ENCODE peak calls at places on chromosome 7, in eight cellular contexts. One of them, this sample, is unnamed.

GRCh38 chr7:7315851-7316250 is 133.5 kb downstream of the C1GALT1 start:
- DNase-seq in mesothelial cell of epicardium: no peak
- DNase-seq in tibial nerve: no peak
- DNase-seq in astrocyte of the cerebellum: no peak
- DNase-seq in kidney: no peak
- DNase-seq in HCT116: no peak
- DNase-seq in Panc1: no peak
- DNase-seq in astrocyte of the spinal cord: no peak
- DNase-seq in this sample: no peak

GRCh38 chr7:69208848-69209247 is 389.4 kb upstream of the AUTS2 start:
- DNase-seq in kidney: no peak
- DNase-seq in astrocyte of the cerebellum: no peak
- DNase-seq in astrocyte of the spinal cord: no peak
- DNase-seq in mesothelial cell of epicardium: no peak
- DNase-seq in tibial nerve: no peak
- DNase-seq in Panc1: no peak
- DNase-seq in HCT116: no peak
- DNase-seq in this sample: no peak

GRCh38 chr7:154610903-154611302 is 392.0 kb downstream of the PAXIP1 start:
- DNase-seq in astrocyte of the cerebellum: no peak
- DNase-seq in mesothelial cell of epicardium: no peak
- DNase-seq in tibial nerve: no peak
- DNase-seq in astrocyte of the spinal cord: no peak
- DNase-seq in HCT116: no peak
- DNase-seq in Panc1: no peak
- DNase-seq in kidney: no peak
- DNase-seq in this sample: no peak

GRCh38 chr7:155763122-155763521 is 49.1 kb downstream of the SHH start:
- DNase-seq in astrocyte of the spinal cord: peak; percentile 71
- DNase-seq in HCT116: no peak
- DNase-seq in mesothelial cell of epicardium: no peak
- DNase-seq in Panc1: no peak
- DNase-seq in kidney: no peak
- DNase-seq in tibial nerve: no peak
- DNase-seq in astrocyte of the cerebellum: no peak
- DNase-seq in this sample: no peak

GRCh38 chr7:20331231-20331880 is 656 bp downstream of the ITGB8 start:
- DNase-seq in kidney: peak; percentile 81
- DNase-seq in astrocyte of the spinal cord: peak; percentile 62
- DNase-seq in mesothelial cell of epicardium: peak; percentile 48
- DNase-seq in astrocyte of the cerebellum: no peak
- DNase-seq in HCT116: no peak
- DNase-seq in tibial nerve: peak; percentile 17
- DNase-seq in Panc1: no peak
- DNase-seq in this sample: no peak

GRCh38 chr7:33477719-33478480 is 348.5 kb downstream of the BBS9 start:
- DNase-seq in astrocyte of the spinal cord: no peak
- DNase-seq in mesothelial cell of epicardium: no peak
- DNase-seq in astrocyte of the cerebellum: no peak
- DNase-seq in kidney: no peak
- DNase-seq in Panc1: no peak
- DNase-seq in tibial nerve: no peak
- DNase-seq in HCT116: no peak
- DNase-seq in this sample: no peak

GRCh38 chr7:14902589-14902963 is at the start of gene DGKB:
- DNase-seq in HCT116: no peak
- DNase-seq in kidney: no peak
- DNase-seq in Panc1: no peak
- DNase-seq in astrocyte of the cerebellum: peak; percentile 22
- DNase-seq in astrocyte of the spinal cord: peak; percentile 53
- DNase-seq in mesothelial cell of epicardium: no peak
- DNase-seq in tibial nerve: no peak
- DNase-seq in this sample: no peak

GRCh38 chr7:139531094-139531493 is 7.6 kb downstream of the CLEC2L start:
- DNase-seq in Panc1: no peak
- DNase-seq in tibial nerve: no peak
- DNase-seq in astrocyte of the spinal cord: no peak
- DNase-seq in HCT116: no peak
- DNase-seq in kidney: no peak
- DNase-seq in mesothelial cell of epicardium: no peak
- DNase-seq in astrocyte of the cerebellum: no peak
- DNase-seq in this sample: no peak

GRCh38 chr7:44824894-44825526 is 22.9 kb downstream of the H2AZ2 start:
- DNase-seq in astrocyte of the cerebellum: no peak
- DNase-seq in tibial nerve: no peak
- DNase-seq in HCT116: no peak
- DNase-seq in mesothelial cell of epicardium: no peak
- DNase-seq in astrocyte of the spinal cord: no peak
- DNase-seq in kidney: no peak
- DNase-seq in Panc1: no peak
- DNase-seq in this sample: no peak

GRCh38 chr7:28708033-28708451 is 250.1 kb downstream of the TRIL start:
- DNase-seq in astrocyte of the spinal cord: peak; percentile 76
- DNase-seq in astrocyte of the cerebellum: peak; percentile 70
- DNase-seq in HCT116: no peak
- DNase-seq in kidney: no peak
- DNase-seq in Panc1: no peak
- DNase-seq in mesothelial cell of epicardium: no peak
- DNase-seq in tibial nerve: peak; percentile 20
- DNase-seq in this sample: no peak

DNA sequence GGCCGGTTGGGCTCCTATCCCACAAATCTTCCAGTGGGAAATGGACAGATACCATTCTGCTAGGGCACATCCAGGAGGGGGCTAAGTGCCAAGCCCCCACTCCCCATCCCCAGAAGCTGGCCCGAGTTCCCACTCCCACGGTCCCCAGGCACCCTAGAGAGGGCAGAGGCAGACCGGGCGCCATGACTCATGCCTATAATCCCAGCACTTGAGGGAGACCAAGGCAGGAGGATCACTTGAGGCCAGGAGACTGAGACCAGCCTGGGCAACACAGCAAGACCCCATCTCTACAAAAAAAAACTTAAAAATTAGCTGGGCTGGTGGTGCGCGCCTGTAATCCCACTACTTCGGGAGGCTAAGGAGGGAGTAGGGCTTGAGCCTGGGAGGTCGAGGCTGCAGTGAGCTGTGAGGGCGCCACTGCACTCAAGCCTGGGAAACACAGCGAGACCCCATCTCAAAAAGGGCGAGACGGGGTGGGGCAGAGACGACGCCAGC is 870 bp downstream of the GNA12 start:
- DNase-seq in kidney: no peak
- DNase-seq in astrocyte of the spinal cord: no peak
- DNase-seq in mesothelial cell of epicardium: no peak
- DNase-seq in tibial nerve: no peak
- DNase-seq in astrocyte of the cerebellum: no peak
- DNase-seq in HCT116: no peak
- DNase-seq in Panc1: no peak
- DNase-seq in this sample: no peak
- TF ChIP-seq CTCF in kidney: no peak
- TF ChIP-seq CTCF in astrocyte of the spinal cord: no peak
- TF ChIP-seq CTCF in mesothelial cell of epicardium: no peak
- TF ChIP-seq CTCF in tibial nerve: no peak
- TF ChIP-seq CTCF in astrocyte of the cerebellum: no peak
- TF ChIP-seq CTCF in HCT116: no peak
- TF ChIP-seq CTCF in Panc1: no peak
- TF ChIP-seq CTCF in this sample: no peak

GRCh38 chr7:153188630-153189029 is 429.1 kb downstream of the ACTR3B start:
- DNase-seq in HCT116: no peak
- DNase-seq in kidney: no peak
- DNase-seq in Panc1: no peak
- DNase-seq in astrocyte of the cerebellum: no peak
- DNase-seq in tibial nerve: no peak
- DNase-seq in mesothelial cell of epicardium: no peak
- DNase-seq in astrocyte of the spinal cord: no peak
- DNase-seq in this sample: no peak

GRCh38 chr7:153190986-153191385 is 431.4 kb downstream of the ACTR3B start:
- DNase-seq in kidney: no peak
- DNase-seq in HCT116: no peak
- DNase-seq in tibial nerve: no peak
- DNase-seq in astrocyte of the spinal cord: no peak
- DNase-seq in astrocyte of the cerebellum: no peak
- DNase-seq in Panc1: no peak
- DNase-seq in mesothelial cell of epicardium: no peak
- DNase-seq in this sample: no peak

GRCh38 chr7:153188161-153188560 is 428.6 kb downstream of the ACTR3B start:
- DNase-seq in tibial nerve: no peak
- DNase-seq in mesothelial cell of epicardium: no peak
- DNase-seq in astrocyte of the spinal cord: no peak
- DNase-seq in Panc1: no peak
- DNase-seq in HCT116: no peak
- DNase-seq in astrocyte of the cerebellum: no peak
- DNase-seq in kidney: no peak
- DNase-seq in this sample: no peak

GRCh38 chr7:153190452-153190851 is 430.9 kb downstream of the ACTR3B start:
- DNase-seq in mesothelial cell of epicardium: no peak
- DNase-seq in astrocyte of the spinal cord: no peak
- DNase-seq in kidney: no peak
- DNase-seq in tibial nerve: no peak
- DNase-seq in astrocyte of the cerebellum: no peak
- DNase-seq in Panc1: no peak
- DNase-seq in HCT116: peak; percentile 23
- DNase-seq in this sample: no peak

DNA sequence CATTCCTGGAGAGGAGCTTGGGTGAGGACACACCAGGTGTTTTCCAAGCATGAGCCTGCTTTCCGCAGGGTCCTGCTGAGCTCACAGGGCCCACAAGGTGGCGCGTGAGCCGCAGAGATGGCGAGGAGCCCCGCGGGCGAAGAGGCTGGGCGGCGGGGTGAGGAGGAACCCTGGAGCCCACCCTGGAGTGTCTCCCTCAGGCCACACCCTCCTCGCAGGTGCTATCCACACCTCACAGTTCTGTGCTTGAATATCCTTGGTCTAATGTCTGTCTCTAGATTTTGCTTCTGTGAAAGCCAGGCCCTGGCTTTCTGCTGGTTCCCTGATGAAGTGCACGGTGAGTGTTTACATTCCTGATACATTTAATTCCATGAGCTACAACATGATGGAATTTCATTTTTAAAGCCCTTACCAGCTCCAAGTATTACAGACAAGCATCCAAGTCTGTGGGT is 433.6 kb downstream of the ACTR3B start:
- DNase-seq in astrocyte of the spinal cord: no peak
- DNase-seq in tibial nerve: no peak
- DNase-seq in mesothelial cell of epicardium: no peak
- DNase-seq in Panc1: no peak
- DNase-seq in HCT116: no peak
- DNase-seq in astrocyte of the cerebellum: no peak
- DNase-seq in kidney: no peak
- DNase-seq in this sample: no peak
- TF ChIP-seq CTCF in astrocyte of the spinal cord: no peak
- TF ChIP-seq CTCF in tibial nerve: peak; percentile 22
- TF ChIP-seq CTCF in mesothelial cell of epicardium: no peak
- TF ChIP-seq CTCF in Panc1: peak; percentile 83
- TF ChIP-seq CTCF in HCT116: peak; percentile 67
- TF ChIP-seq CTCF in astrocyte of the cerebellum: peak; percentile 26
- TF ChIP-seq CTCF in kidney: peak; percentile 61
- TF ChIP-seq CTCF in this sample: no peak

GRCh38 chr7:99476107-99476506 is 3.4 kb downstream of the ZNF789 start:
- DNase-seq in astrocyte of the cerebellum: no peak
- DNase-seq in tibial nerve: no peak
- DNase-seq in kidney: no peak
- DNase-seq in Panc1: no peak
- DNase-seq in HCT116: no peak
- DNase-seq in astrocyte of the spinal cord: no peak
- DNase-seq in mesothelial cell of epicardium: no peak
- DNase-seq in this sample: no peak

GRCh38 chr7:99473315-99473596 is 566 bp downstream of the ZNF789 start:
- DNase-seq in Panc1: no peak
- DNase-seq in kidney: no peak
- DNase-seq in HCT116: peak; percentile 48
- DNase-seq in tibial nerve: no peak
- DNase-seq in astrocyte of the spinal cord: peak; percentile 75
- DNase-seq in astrocyte of the cerebellum: peak; percentile 42
- DNase-seq in mesothelial cell of epicardium: no peak
- DNase-seq in this sample: no peak

DNA sequence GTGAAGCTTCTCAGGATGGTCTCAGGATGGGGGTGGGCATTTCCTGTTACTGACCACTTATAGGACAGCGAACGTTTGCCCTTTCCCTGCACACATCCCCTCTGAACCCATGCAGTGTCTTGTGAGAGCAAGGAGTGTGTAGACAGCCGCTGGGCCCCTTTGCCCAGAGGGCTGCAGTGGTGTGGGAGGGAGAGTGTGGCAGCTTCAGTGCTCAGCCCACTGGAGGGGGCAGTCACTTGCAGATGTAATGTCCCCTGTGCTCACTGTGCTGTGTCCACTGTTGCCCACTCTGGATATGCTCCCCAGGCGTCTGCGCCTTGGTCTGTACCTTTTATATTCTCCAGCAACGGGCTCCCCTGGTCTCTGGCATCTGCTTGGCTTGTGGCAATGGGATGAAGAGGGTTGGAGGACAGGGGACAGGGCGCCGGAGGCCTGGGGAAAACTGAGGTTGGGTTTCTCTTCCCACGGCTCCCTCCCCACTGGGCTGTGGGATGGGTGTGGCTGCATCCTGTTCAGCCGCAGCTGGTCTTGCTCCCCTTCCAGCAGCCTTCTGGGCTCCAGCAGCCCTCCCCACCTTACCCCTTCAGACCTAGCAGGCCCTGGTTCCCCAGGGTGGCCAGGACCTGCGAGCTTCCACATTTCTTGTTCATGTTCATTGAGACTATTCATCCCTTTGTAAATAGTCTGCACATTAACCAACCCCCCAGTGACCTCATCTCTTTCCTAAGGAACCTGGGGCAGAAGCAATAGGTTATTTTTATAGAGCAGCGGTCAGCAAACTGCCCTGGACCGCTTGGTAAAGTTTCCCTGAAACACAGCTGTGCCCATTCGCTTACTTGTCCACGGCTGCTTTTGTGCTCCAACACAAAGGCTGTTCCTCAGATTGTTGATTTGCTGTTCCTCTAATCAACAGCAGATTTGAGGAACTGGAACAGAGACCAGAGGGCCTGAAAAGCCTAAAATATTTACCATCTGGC is 6.1 kb downstream of the ZNF789 start:
- DNase-seq in tibial nerve: no peak
- DNase-seq in Panc1: no peak
- DNase-seq in kidney: no peak
- DNase-seq in mesothelial cell of epicardium: no peak
- DNase-seq in astrocyte of the spinal cord: no peak
- DNase-seq in HCT116: no peak
- DNase-seq in astrocyte of the cerebellum: no peak
- DNase-seq in this sample: no peak
- TF ChIP-seq CTCF in tibial nerve: no peak
- TF ChIP-seq CTCF in Panc1: no peak
- TF ChIP-seq CTCF in kidney: no peak
- TF ChIP-seq CTCF in mesothelial cell of epicardium: no peak
- TF ChIP-seq CTCF in astrocyte of the spinal cord: no peak
- TF ChIP-seq CTCF in HCT116: no peak
- TF ChIP-seq CTCF in astrocyte of the cerebellum: no peak
- TF ChIP-seq CTCF in this sample: no peak

DNA sequence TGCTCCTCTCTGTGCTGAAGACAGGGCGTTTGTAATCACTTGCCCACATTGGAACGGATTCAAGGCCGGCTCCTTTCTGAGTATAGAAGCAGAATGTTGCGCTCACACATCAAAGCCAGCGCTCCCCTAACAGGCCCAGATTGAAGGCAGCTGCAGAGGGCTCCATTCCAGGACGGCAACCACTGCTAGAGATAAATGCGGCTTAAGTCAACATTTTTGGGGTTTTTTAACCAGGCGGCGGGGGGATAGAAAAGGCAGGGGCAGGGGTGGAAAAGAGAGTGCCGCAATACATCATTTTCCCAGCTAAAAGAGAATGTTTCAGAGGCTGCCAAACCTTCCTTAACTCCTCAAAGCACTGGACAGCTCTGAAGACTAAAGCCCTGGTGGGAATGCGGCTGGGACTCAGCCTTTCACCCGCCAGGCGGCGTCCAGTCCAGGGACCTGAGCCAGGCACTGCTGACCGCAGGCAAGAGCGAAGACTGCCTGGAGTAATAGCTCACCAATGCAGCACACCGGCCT is 189.6 kb downstream of the TNS3 start:
- DNase-seq in astrocyte of the cerebellum: peak; percentile 100
- DNase-seq in mesothelial cell of epicardium: no peak
- DNase-seq in HCT116: no peak
- DNase-seq in tibial nerve: peak; percentile 44
- DNase-seq in kidney: peak; percentile 91
- DNase-seq in astrocyte of the spinal cord: peak; percentile 98
- DNase-seq in Panc1: no peak
- DNase-seq in this sample: no peak
- TF ChIP-seq CTCF in astrocyte of the cerebellum: peak; percentile 83
- TF ChIP-seq CTCF in mesothelial cell of epicardium: no peak
- TF ChIP-seq CTCF in HCT116: no peak
- TF ChIP-seq CTCF in tibial nerve: peak; percentile 62
- TF ChIP-seq CTCF in kidney: no peak
- TF ChIP-seq CTCF in astrocyte of the spinal cord: peak; percentile 83
- TF ChIP-seq CTCF in Panc1: no peak
- TF ChIP-seq CTCF in this sample: no peak

This sample was measured in CD4-positive, alpha-beta T cell.